ENCODE peak calls at places on chromosome 14, in six cellular contexts. S, Y, J, H, G and K are unnamed samples. For H3K4me1, the result is how much of the 10 kb centered on the place peaks cover.

GRCh38 chr14:26602902-26603301 is 5.1 kb upstream of the NOVA1 start:
- DNase-seq in Y (no peak), J (no peak), S (no peak), H (no peak), G (no peak), K (no peak)

GRCh38 chr14:100158566-100159106 is 809 bp downstream of the DEGS2 start:
- DNase-seq in J (no peak), H (no peak), Y (no peak), G (no peak), S (peak), K (peak)

GRCh38 chr14:75427482-75428229 is at the start of gene JDP2:
- DNase-seq in J (no peak), S (peak), G (peak), H (peak), Y (peak), K (peak)

GRCh38 chr14:57875296-57875695 is 9.4 kb upstream of the SLC35F4 start:
- DNase-seq in H (no peak), J (no peak), G (no peak), S (no peak), Y (no peak), K (no peak)

GRCh38 chr14:100317897-100318808 is 5.0 kb upstream of the SLC25A47 start:
- DNase-seq in H (peak), J (no peak), Y (peak), S (peak), G (peak), K (peak)

GRCh38 chr14:21087294-21088091 is 11.0 kb downstream of the ZNF219 start:
- DNase-seq in S (peak), H (no peak), G (peak), J (no peak), Y (peak), K (no peak)

GRCh38 chr14:105913221-105913620 is 386.8 kb downstream of the TMEM121 start:
- DNase-seq in J (no peak), Y (no peak), H (no peak), G (no peak), S (no peak), K (peak)

GRCh38 chr14:52327374-52328226 is 13.5 kb downstream of the PTGER2 start:
- DNase-seq in Y (peak), S (no peak), J (no peak), G (peak), H (no peak), K (no peak)

GRCh38 chr14:71985538-71986234 is 53.5 kb downstream of the RGS6 start:
- DNase-seq in J (no peak), Y (no peak), S (no peak), G (no peak), H (no peak), K (no peak)

GRCh38 chr14:93958567-93959238 is 17.7 kb downstream of the ASB2 start:
- DNase-seq in Y (no peak), H (no peak), S (no peak), J (no peak), G (no peak), K (no peak)

GRCh38 chr14:73241481-73242165 is 4.3 kb downstream of the PAPLN start:
- DNase-seq in S (no peak), G (no peak), Y (no peak), J (no peak), H (no peak), K (peak)

GRCh38 chr14:54447231-54447692 is 6.1 kb upstream of the CNIH1 start:
- DNase-seq in G (no peak), H (no peak), Y (peak), S (no peak), J (no peak), K (no peak)

GRCh38 chr14:68794856-68795601 is 2.2 kb upstream of the ZFP36L1 start:
- DNase-seq in G (peak), Y (peak), H (no peak), J (no peak), S (peak), K (peak)

GRCh38 chr14:86423212-86423611 is 893.3 kb downstream of the FLRT2 start:
- DNase-seq in G (no peak), S (no peak), H (no peak), J (no peak), Y (no peak), K (no peak)

GRCh38 chr14:49879683-49880204 is 13.1 kb upstream of the ARF6 start:
- DNase-seq in H (no peak), G (peak), S (peak), Y (peak), J (no peak), K (no peak)

GRCh38 chr14:87450193-87450592 is 542.8 kb downstream of the GALC start:
- DNase-seq in H (no peak), S (no peak), J (no peak), G (no peak), Y (no peak), K (no peak)

DNA sequence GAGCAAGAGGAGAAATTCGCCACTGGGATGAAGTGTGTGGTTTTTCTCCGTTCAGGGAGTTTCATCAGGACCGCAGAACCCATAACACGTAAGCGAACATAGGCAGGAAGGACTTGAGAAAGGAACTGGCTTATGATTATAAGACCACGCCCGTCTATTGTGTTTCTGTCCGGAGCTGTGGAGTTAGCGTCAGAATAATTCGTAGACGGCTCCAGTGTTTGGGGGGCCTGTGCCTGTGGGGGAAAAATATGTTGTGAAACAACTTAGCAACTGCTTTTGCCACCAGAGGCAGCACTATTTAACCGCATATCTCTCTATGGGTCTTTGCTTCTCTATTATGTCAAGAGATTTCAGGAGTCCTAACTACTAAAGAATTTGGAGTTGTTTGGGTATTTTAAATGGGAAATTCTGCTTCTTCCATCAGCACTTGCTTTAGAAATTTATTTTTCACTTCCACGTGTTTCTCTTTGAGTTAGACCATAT is 506 bp upstream of the CLEC14A start:
- DNase-seq in Y (peak), G (no peak), H (peak), J (no peak), S (peak), K (no peak)
- TF ChIP-seq CTCF in Y (no peak), G (no peak), H (peak), J (no peak), S (peak), K (no peak)

GRCh38 chr14:97930191-97930590 is 1133.0 kb downstream of the VRK1 start:
- DNase-seq in H (no peak), S (no peak), Y (no peak), J (no peak), G (no peak), K (no peak)
- H3K4me1 ChIP-seq in H (under half), S (under half), Y (under half), J (under half), G (under half), K (under half)

GRCh38 chr14:65827520-65827919 is 415.0 kb downstream of the FUT8 start:
- DNase-seq in Y (no peak), H (no peak), G (no peak), S (no peak), J (no peak), K (no peak)
- TF ChIP-seq CTCF in Y (no peak), H (no peak), G (no peak), S (no peak), J (no peak), K (no peak)

DNA sequence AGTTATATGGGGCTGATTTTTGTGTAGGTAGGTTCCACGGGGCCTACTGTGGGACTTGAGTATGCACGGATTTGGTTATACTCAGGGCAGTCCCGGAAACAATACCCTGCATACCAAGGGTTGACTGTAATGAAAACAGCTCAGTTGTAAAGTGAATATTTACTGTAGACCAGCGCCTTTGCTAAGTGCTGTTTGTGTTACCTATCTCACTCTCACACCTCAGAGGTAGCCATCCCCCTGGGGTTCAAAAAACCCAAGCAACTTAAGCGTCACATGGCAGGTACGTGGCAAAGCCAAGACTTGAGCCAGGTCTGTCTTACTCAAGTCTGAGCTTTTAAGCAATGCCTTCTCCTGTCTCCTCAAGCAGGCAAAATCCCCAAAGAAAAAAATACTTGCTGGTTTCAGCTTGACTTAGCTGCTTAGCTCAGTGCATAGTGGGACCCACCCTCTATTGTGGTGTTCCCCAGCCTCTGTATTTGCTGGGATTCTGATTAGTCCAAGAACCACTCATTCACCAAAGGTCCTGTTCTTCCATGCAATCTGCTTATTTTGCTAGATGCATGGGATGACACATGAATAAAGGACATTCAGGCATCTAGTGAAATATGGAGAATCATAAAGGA is 34.2 kb upstream of the STRN3 start:
- DNase-seq in Y (no peak), S (peak), G (no peak), H (no peak), J (no peak), K (no peak)
- H3K4me1 ChIP-seq in Y (under half), S (under half), G (under half), H (under half), J (under half), K (under half)

GRCh38 chr14:101665478-101666078 is 95.9 kb upstream of the PPP2R5C start:
- DNase-seq in S (peak), H (no peak), J (no peak), Y (peak), G (peak), K (no peak)
- TF ChIP-seq CTCF in S (peak), H (peak), J (peak), Y (peak), G (peak), K (peak)

GRCh38 chr14:34348592-34348991 is 113.4 kb downstream of the SPTSSA start:
- DNase-seq in S (no peak), H (no peak), J (no peak), G (no peak), Y (no peak), K (no peak)
- H3K4me1 ChIP-seq in S (under half), H (under half), J (under half), G (under half), Y (under half), K (under half)

GRCh38 chr14:31230559-31230958 is 23.0 kb upstream of the HECTD1 start:
- DNase-seq in G (no peak), S (no peak), J (no peak), H (no peak), Y (no peak), K (no peak)
- TF ChIP-seq CTCF in G (no peak), S (no peak), J (no peak), H (no peak), Y (no peak), K (no peak)

GRCh38 chr14:104898195-104898558 is 26.5 kb upstream of the PLD4 start:
- DNase-seq in J (no peak), Y (no peak), S (no peak), H (no peak), G (no peak), K (no peak)
- H3K4me1 ChIP-seq in J (under half), Y (under half), S (under half), H (under half), G (under half), K (under half)